ENCODE peak calls at places on chromosomes 7 and 10, in five cellular contexts. C is adrenal gland, F is foreskin fibroblast, H is tibial artery, M is WERI-Rb-1. D is an unnamed sample.
A peak's percentile ranks its signal among the peaks of the same experiment; 100 is the strongest.

GRCh38 chr10:67506083-67506756 is 189.8 kb downstream of the CTNNA3 start:
- DNase-seq in C (no peak), H (no peak), M (no peak), F (no peak), D (no peak)

GRCh38 chr7:135253851-135254815 is 20.5 kb downstream of the STRA8 start:
- DNase-seq in M (no peak), H (peak; percentile 87), C (peak; percentile 85), F (peak; percentile 84), D (no peak)

GRCh38 chr7:15403315-15403714 is 158.5 kb downstream of the AGMO start:
- DNase-seq in C (no peak), M (no peak), H (no peak), F (no peak), D (no peak)

GRCh38 chr7:157549612-157550299 is 213.0 kb downstream of the DNAJB6 start:
- DNase-seq in F (no peak), H (peak; percentile 8), C (no peak), M (peak; percentile 1), D (no peak)

GRCh38 chr7:132030161-132030568 is 473.7 kb upstream of the PODXL start:
- DNase-seq in M (no peak), H (no peak), F (no peak), C (peak; percentile 86), D (no peak)

GRCh38 chr7:12749746-12750145 is 62.3 kb downstream of the ARL4A start:
- DNase-seq in C (no peak), F (no peak), H (no peak), M (no peak), D (no peak)

GRCh38 chr7:84950836-84951235 is 236.0 kb downstream of the SEMA3D start:
- DNase-seq in M (no peak), H (no peak), F (peak; percentile 23), C (no peak), D (no peak)

GRCh38 chr10:6988654-6989053 is 408.6 kb upstream of the PRKCQ start:
- DNase-seq in C (no peak), H (no peak), M (no peak), F (no peak), D (no peak)

GRCh38 chr7:47241112-47242065 is 340.5 kb downstream of the TNS3 start:
- DNase-seq in H (no peak), F (no peak), M (no peak), C (no peak), D (no peak)

GRCh38 chr10:121598261-121599249 is at the start of gene FGFR2:
- DNase-seq in M (peak; percentile 86), F (peak; percentile 46), C (peak; percentile 85), H (peak; percentile 77), D (peak; percentile 15)

GRCh38 chr7:81583882-81584533 is 185.8 kb downstream of the HGF start:
- DNase-seq in H (no peak), F (no peak), M (no peak), C (no peak), D (no peak)

GRCh38 chr10:366186-366585 is 230.9 kb downstream of the ZMYND11 start:
- DNase-seq in F (no peak), C (no peak), H (no peak), M (no peak), D (no peak)

GRCh38 chr10:34528320-34528719 is 286.8 kb downstream of the PARD3 start:
- DNase-seq in F (peak; percentile 63), M (no peak), C (peak; percentile 48), H (no peak), D (no peak)

GRCh38 chr7:100472121-100472851 is 6.7 kb downstream of the TSC22D4 start:
- DNase-seq in H (no peak), F (no peak), C (no peak), M (no peak), D (no peak)

GRCh38 chr7:24378871-24379608 is 95.0 kb downstream of the NPY start:
- DNase-seq in H (no peak), M (no peak), F (no peak), C (no peak), D (no peak)

GRCh38 chr10:48439031-48439430 is 132.6 kb downstream of the MAPK8 start:
- DNase-seq in M (no peak), F (peak; percentile 40), C (no peak), H (no peak), D (no peak)

GRCh38 chr10:27464993-27465392 is 39.1 kb upstream of the RAB18 start:
- DNase-seq in M (no peak), C (no peak), H (no peak), F (no peak), D (peak; percentile 51)

GRCh38 chr7:148799893-148800545 is 84.1 kb downstream of the EZH2 start:
- DNase-seq in C (no peak), H (no peak), F (no peak), M (no peak), D (no peak)

GRCh38 chr10:31603245-31604087 is 284.4 kb downstream of the ZEB1 start:
- DNase-seq in C (peak; percentile 93), M (peak; percentile 94), F (peak; percentile 94), H (peak; percentile 95), D (peak; percentile 74)

GRCh38 chr10:96513686-96514551 is at the start of gene TLL2:
- DNase-seq in M (peak; percentile 95), C (peak; percentile 91), H (peak; percentile 79), F (peak; percentile 89), D (peak; percentile 46)

GRCh38 chr10:72736176-72736795 is 44.3 kb downstream of the MCU start:
- DNase-seq in C (no peak), F (peak; percentile 11), M (no peak), H (no peak), D (no peak)

GRCh38 chr10:13100349-13101294 is 659 bp downstream of the OPTN start:
- DNase-seq in H (no peak), M (peak; percentile 15), F (no peak), C (peak; percentile 57), D (no peak)

GRCh38 chr10:126334272-126334671 is 54.0 kb downstream of the ADAM12 start:
- DNase-seq in C (no peak), M (no peak), H (no peak), F (no peak), D (no peak)

GRCh38 chr7:130351664-130352015 is 7.0 kb downstream of the CPA5 start:
- DNase-seq in C (no peak), H (no peak), M (no peak), F (no peak), D (no peak)

GRCh38 chr7:100400656-100401055 is 27.4 kb downstream of the PILRA start:
- DNase-seq in H (no peak), C (no peak), F (no peak), M (peak; percentile 63), D (peak; percentile 36)

GRCh38 chr10:33630761-33631160 is 296.3 kb upstream of the NRP1 start:
- DNase-seq in F (no peak), C (no peak), M (no peak), H (no peak), D (no peak)

GRCh38 chr10:93468532-93469213 is 13.5 kb downstream of the MYOF start:
- DNase-seq in C (peak; percentile 73), F (peak; percentile 94), M (no peak), H (no peak), D (no peak)

DNA sequence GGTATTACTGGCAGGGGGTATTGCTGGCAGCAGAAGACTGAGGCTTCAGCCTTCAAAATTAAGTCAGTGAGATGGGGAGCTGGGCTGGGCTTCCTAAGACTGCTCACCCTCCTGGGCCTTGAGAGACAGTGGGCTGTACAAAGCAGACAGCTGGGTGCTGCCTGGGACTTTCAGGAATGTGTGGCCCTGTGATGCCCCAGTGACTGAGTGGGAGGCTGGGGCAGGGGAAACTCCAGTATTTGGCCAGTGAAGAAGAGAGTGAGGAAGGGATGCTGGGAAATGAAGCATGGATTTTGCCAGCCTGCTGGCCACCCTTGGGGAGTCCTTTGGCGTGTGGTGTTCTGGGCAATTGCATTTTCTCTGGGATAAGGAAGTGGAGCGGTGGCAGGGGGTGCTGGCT is 442 bp downstream of the ANKRD2 start:
- DNase-seq in F (no peak), M (no peak), C (no peak), H (no peak), D (no peak)
- H3K4me3 ChIP-seq in F (no peak overlapping the region), M (no peak overlapping the region), C (no peak overlapping the region), H (no peak overlapping the region), D (no peak overlapping the region)

GRCh38 chr10:18142151-18142550 is 1.9 kb downstream of the CACNB2 start:
- DNase-seq in F (no peak), M (no peak), H (no peak), C (no peak), D (no peak)
- H3K4me3 ChIP-seq in F (no peak overlapping the region), M (no peak overlapping the region), H (peak overlapping the region; percentile 72), C (no peak overlapping the region), D (no peak overlapping the region)

GRCh38 chr7:73770002-73770859 is at the start of gene CLDN3:
- DNase-seq in F (no peak), M (peak; percentile 87), H (no peak), C (no peak), D (no peak)

GRCh38 chr7:73770860-73771665 is 993 bp upstream of the CLDN3 start:
- DNase-seq in C (no peak), H (no peak), M (no peak), F (no peak), D (no peak)

GRCh38 chr7:73766556-73767229 is 3.4 kb downstream of the CLDN3 start:
- DNase-seq in C (no peak), M (no peak), F (no peak), H (no peak), D (no peak)

GRCh38 chr7:73768661-73769480 is 1.2 kb downstream of the CLDN3 start:
- DNase-seq in F (no peak), M (no peak), C (no peak), H (no peak), D (no peak)

DNA sequence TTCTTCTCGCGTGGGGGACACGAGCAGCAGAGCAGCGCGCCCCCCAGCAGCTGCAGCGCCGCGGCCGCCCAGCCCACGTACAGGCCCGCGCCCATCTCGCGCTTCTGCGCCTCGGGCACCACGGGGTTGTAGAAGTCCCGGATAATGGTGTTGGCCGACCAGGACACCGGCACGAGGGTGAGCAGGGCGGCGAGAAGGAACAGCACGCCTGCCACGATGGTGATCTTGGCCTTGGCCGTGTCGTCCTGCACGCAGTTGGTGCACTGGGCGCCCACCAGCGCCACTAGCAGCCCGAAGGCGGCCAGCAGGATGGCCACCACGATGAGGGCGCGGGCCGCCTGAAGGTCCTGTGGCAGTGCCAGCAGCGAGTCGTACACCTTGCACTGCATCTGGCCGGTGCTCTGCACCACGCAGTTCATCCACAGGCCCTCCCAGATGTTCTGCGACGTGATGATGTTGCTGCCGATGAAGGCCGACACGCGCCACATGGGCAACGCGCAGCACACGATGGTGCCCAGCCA is 529 bp downstream of the CLDN3 start:
- DNase-seq in H (no peak), F (no peak), M (no peak), C (no peak), D (no peak)
- H3K4me3 ChIP-seq in H (no peak overlapping the region), F (no peak overlapping the region), M (peak overlapping the region; percentile 45), C (no peak overlapping the region), D (no peak overlapping the region)

GRCh38 chr7:33500590-33500989 is 371.2 kb downstream of the BBS9 start:
- DNase-seq in H (no peak), F (peak; percentile 56), C (no peak), M (no peak), D (no peak)

GRCh38 chr7:33494473-33494872 is 365.1 kb downstream of the BBS9 start:
- DNase-seq in C (no peak), F (no peak), M (no peak), H (no peak), D (no peak)

DNA sequence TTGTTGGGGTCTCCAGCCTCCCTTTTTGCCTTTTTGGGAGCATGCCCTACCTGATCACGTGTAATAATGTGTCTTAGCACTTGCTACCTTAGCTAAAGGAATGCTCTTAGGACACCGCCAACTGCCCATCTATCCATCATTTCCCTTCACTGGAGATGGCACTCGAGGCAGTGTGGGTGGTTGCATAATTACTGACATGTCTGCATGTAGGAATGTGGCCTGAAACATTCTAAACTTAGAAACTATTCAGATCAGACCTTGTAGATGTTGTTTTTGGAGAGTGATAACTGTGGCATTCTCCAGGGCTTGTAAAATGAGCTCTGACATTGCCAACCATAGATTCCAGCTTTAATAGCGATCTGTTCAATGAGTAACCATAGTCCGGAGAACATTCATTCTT is 365.8 kb downstream of the BBS9 start:
- DNase-seq in C (peak; percentile 17), F (peak; percentile 63), H (no peak), M (no peak), D (no peak)
- H3K4me3 ChIP-seq in C (no peak overlapping the region), F (no peak overlapping the region), H (no peak overlapping the region), M (no peak overlapping the region), D (no peak overlapping the region)

D was measured in Jurkat, Clone E6-1.